ENCODE peak calls at places on chromosomes 16 and 17, in five cellular contexts. J, Y, V, D and B are unnamed samples.

GRCh38 chr17:13393841-13394710 is 207.7 kb downstream of the HS3ST3A1 start:
- DNase-seq in J (no peak), Y (no peak), V (no peak), D (no peak), B (no peak)

GRCh38 chr17:77437747-77438146 is 297.0 kb downstream of the SEC14L1 start:
- DNase-seq in J (no peak), Y (peak; percentile 56), V (no peak), D (no peak), B (no peak)

GRCh38 chr16:88637797-88638196 is 575 bp upstream of the IL17C start:
- DNase-seq in J (no peak), Y (no peak), V (no peak), D (no peak), B (no peak)

GRCh38 chr16:79767597-79768280 is 167.2 kb upstream of the MAF start:
- DNase-seq in J (peak; percentile 50), Y (no peak), V (no peak), D (peak; percentile 40), B (no peak)

GRCh38 chr17:61713035-61713434 is 122.0 kb upstream of the NACA2 start:
- DNase-seq in J (no peak), Y (no peak), V (no peak), D (no peak), B (no peak)

GRCh38 chr17:61809816-61810392 is 53.4 kb downstream of the BRIP1 start:
- DNase-seq in J (no peak), Y (no peak), V (no peak), D (no peak), B (no peak)

GRCh38 chr17:81125573-81126081 is 39.7 kb upstream of the PVALEF start:
- DNase-seq in J (no peak), Y (no peak), V (no peak), D (no peak), B (no peak)

GRCh38 chr16:50153648-50154368 is 702 bp downstream of the TENT4B start:
- DNase-seq in J (peak; percentile 75), Y (peak; percentile 92), V (no peak), D (no peak), B (no peak)

GRCh38 chr17:57911834-57912673 is 43.2 kb downstream of the CUEDC1 start:
- DNase-seq in J (peak; percentile 93), Y (no peak), V (peak; percentile 87), D (peak; percentile 97), B (peak; percentile 87)

GRCh38 chr16:77062878-77063566 is 128.0 kb upstream of the MON1B start:
- DNase-seq in J (no peak), Y (no peak), V (no peak), D (no peak), B (no peak)

GRCh38 chr16:14219983-14220382 is 148.9 kb downstream of the MRTFB start:
- DNase-seq in J (no peak), Y (no peak), V (no peak), D (no peak), B (no peak)

GRCh38 chr16:65154321-65154720 is 32.5 kb upstream of the CDH11 start:
- DNase-seq in J (no peak), Y (no peak), V (no peak), D (no peak), B (no peak)

GRCh38 chr16:50259334-50260205 is 6.8 kb upstream of the ADCY7 start:
- DNase-seq in J (peak; percentile 73), Y (peak; percentile 54), V (no peak), D (peak; percentile 26), B (peak; percentile 90)

GRCh38 chr16:81646561-81646960 is 132.5 kb upstream of the PLCG2 start:
- DNase-seq in J (no peak), Y (no peak), V (no peak), D (no peak), B (no peak)

GRCh38 chr17:35222452-35222851 is 20.4 kb upstream of the SLFN5 start:
- DNase-seq in J (no peak), Y (no peak), V (no peak), D (no peak), B (no peak)

GRCh38 chr17:37494401-37494831 is 4.7 kb downstream of the DUSP14 start:
- DNase-seq in J (no peak), Y (no peak), V (no peak), D (no peak), B (no peak)

GRCh38 chr16:79758615-79759346 is 158.2 kb upstream of the MAF start:
- DNase-seq in J (no peak), Y (no peak), V (no peak), D (no peak), B (no peak)

GRCh38 chr16:12168054-12169018 is 191.8 kb downstream of the SNX29 start:
- DNase-seq in J (no peak), Y (no peak), V (no peak), D (no peak), B (no peak)

GRCh38 chr16:2687531-2688308 is 5.4 kb downstream of the KCTD5 start:
- DNase-seq in J (no peak), Y (peak; percentile 45), V (no peak), D (no peak), B (no peak)

GRCh38 chr16:2686912-2687507 is 4.7 kb downstream of the KCTD5 start:
- DNase-seq in J (no peak), Y (peak; percentile 30), V (no peak), D (peak; percentile 45), B (no peak)

DNA sequence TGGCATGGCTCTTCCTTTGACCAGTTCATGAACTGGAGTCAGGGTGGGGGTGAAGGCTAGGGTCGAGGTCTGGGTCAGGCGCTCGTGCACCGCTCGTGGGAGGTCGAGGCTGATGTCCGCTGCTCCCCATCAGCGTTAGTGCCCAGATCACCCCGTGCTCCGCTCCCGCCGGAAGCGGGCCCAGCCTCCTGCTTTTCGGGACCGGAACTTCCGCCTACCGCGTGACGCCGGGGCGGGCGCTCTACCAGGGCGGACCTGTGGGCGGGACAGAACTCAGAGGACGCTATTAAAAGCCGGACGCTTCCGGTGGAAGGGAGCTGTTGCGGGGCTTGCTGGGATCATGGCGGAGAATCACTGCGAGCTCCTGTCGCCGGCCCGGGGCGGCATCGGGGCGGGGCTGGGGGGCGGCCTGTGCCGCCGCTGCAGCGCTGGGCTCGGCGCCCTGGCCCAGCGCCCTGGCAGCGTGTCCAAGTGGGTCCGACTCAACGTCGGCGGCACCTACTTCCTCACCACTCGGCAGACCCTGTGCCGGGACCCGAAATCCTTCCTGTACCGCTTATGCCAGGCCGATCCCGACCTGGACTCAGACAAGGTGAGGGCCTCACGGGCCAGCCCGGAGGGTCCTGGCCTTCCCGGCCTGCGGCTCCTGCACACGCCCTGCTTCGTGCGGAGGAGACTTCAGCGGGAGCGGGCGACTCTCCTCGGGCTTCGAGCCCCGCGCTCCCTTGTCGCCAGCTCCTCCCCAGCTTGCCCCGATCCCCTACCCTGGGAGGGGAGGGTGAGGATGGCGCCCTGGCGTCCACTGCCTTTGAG is at the start of gene KCTD5:
- DNase-seq in J (peak; percentile 97), Y (peak; percentile 99), V (peak; percentile 93), D (peak; percentile 98), B (peak; percentile 96)
- TF ChIP-seq CTCF in J (no peak), Y (no peak), V (no peak), D (no peak), B (no peak)

DNA sequence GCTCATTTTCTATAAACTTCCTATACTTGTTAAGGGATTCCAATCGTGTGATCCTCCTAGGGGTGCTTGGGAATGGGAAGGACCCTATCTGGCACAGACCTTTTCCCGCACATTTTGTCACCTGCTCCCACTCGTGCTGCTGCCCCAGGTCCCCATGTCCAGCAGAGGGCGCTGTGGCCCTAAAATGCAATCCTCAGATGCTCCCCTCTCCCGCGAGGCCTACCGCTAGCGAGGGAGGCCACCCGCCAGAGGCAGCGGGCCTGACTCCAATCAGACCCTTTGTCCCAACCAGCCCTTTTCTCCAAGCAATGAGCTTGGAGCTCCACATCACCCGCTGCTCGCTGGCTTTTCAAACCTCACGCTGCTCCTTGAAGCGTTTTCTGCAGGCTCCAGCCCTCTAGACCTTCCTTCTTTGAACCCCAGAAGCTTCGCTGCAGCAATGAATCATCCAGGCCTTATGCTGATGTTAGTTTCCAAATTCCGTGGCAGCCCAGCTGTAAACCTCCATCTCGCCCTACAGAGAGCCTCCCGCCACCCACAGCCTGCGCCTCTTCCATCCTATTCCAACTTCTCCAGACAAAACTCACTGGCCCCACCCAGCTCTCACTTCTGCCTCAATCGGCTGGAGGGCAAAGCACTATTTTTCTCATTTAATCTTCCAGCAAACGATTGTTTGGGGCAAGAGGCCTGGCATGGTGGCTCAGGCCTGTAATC is 23.6 kb upstream of the FZD2 start:
- DNase-seq in J (peak; percentile 94), Y (peak; percentile 87), V (peak; percentile 77), D (peak; percentile 92), B (peak; percentile 96)
- TF ChIP-seq POLR2A in J (no peak), Y (no peak), V (no peak), D (no peak), B (no peak)

DNA sequence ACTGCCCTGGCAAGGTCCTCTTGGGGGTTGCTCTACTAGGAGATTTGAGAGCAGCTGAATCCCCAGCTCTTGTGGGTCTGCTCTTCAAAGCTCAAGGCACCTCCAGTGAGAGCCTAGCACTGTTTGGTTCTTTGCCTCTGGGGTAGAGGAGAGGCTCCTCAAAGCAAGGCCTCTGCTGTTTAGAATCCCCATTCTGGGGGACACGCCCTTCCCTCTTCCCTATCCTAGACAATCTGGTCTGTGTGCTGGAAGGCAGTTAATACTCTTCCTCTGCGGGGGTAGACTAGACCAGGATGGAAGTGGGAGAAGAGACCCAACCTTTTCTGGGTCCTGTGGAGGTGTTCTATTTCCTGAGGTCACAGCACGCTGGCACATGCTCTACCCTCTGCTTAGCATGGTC is 7.7 kb downstream of the ERAL1 start:
- DNase-seq in J (peak; percentile 4), Y (no peak), V (no peak), D (no peak), B (no peak)
- H3K4me3 ChIP-seq in J (no peak overlapping the region), Y (no peak overlapping the region), V (no peak overlapping the region), D (no peak overlapping the region), B (no peak overlapping the region)

GRCh38 chr16:17801024-17801423 is 330.3 kb upstream of the XYLT1 start:
- DNase-seq in J (no peak), Y (no peak), V (no peak), D (no peak), B (no peak)

GRCh38 chr16:17798721-17799120 is 328.0 kb upstream of the XYLT1 start:
- DNase-seq in J (no peak), Y (no peak), V (no peak), D (no peak), B (no peak)

GRCh38 chr16:17803625-17804410 is 333.1 kb upstream of the XYLT1 start:
- DNase-seq in J (no peak), Y (no peak), V (no peak), D (no peak), B (no peak)

GRCh38 chr16:17802566-17802965 is 331.8 kb upstream of the XYLT1 start:
- DNase-seq in J (no peak), Y (no peak), V (no peak), D (no peak), B (no peak)
- TF ChIP-seq CTCF in J (no peak), Y (no peak), V (no peak), D (no peak), B (no peak)

GRCh38 chr17:48830840-48831548 is at the start of gene CALCOCO2:
- DNase-seq in J (peak; percentile 97), Y (peak; percentile 99), V (peak; percentile 94), D (peak; percentile 97), B (peak; percentile 98)
- TF ChIP-seq POLR2A in J (peak; percentile 89), Y (no peak), V (peak; percentile 74), D (peak; percentile 80), B (no peak)